ENCODE peak calls at places on chromosomes 12 and 14, in ten cellular contexts. N is glutamatergic neuron; Z is heart right ventricle; Y is NCI-H345; E is H4; L is GDM1; W is MM.1S; J is GM13976; D is stimulated activated CD4-positive, alpha-beta T cell treated with anti-CD3 and anti-CD28 coated beads, Interleukin-4, amount 100 ng/mL, for 4 hours; A is stimulated activated naive CD4-positive, alpha-beta T cell. V is an unnamed sample.

GRCh38 chr14:63923422-63923752 is 70.6 kb downstream of the SYNE2 start:
- DNase-seq in W (no peak), J (no peak), Y (no peak), A (no peak), Z (no peak), D (no peak), L (no peak), N (no peak), E (no peak), V (no peak)

GRCh38 chr12:117212563-117213190 is 22.4 kb upstream of the FBXO21 start:
- DNase-seq in Y (peak), W (peak), L (peak), N (peak), J (peak), Z (peak), E (peak), D (peak), A (peak), V (peak)

GRCh38 chr12:25924535-25925001 is 33.9 kb upstream of the RASSF8 start:
- DNase-seq in W (no peak), J (no peak), D (no peak), N (no peak), E (peak), Z (no peak), A (no peak), L (no peak), Y (no peak), V (no peak)

GRCh38 chr12:3304436-3305135 is 186.4 kb upstream of the PRMT8 start:
- DNase-seq in D (no peak), J (no peak), Z (no peak), L (no peak), E (peak), Y (peak), N (no peak), A (no peak), W (no peak), V (no peak)

GRCh38 chr12:96448287-96448686 is 41.1 kb upstream of the CFAP54 start:
- DNase-seq in J (no peak), Z (no peak), Y (no peak), D (no peak), W (no peak), A (no peak), E (peak), N (no peak), L (no peak), V (no peak)

GRCh38 chr12:59088673-59089072 is 168.4 kb upstream of the LRIG3 start:
- DNase-seq in L (no peak), J (no peak), Y (no peak), N (no peak), A (no peak), W (no peak), E (no peak), Z (no peak), D (no peak), V (no peak)

GRCh38 chr12:53045646-53046045 is 4.2 kb upstream of the TNS2 start:
- DNase-seq in L (no peak), W (no peak), A (no peak), D (no peak), Y (no peak), J (no peak), N (no peak), Z (peak), E (no peak), V (no peak)

GRCh38 chr12:114361545-114361944 is 44.4 kb downstream of the TBX5 start:
- DNase-seq in Y (no peak), J (no peak), E (no peak), L (no peak), W (no peak), D (no peak), Z (no peak), A (no peak), N (no peak), V (no peak)

GRCh38 chr14:24254630-24255392 is 8.2 kb downstream of the TGM1 start:
- DNase-seq in L (no peak), J (no peak), E (no peak), N (no peak), Z (no peak), A (no peak), D (no peak), W (no peak), Y (no peak), V (no peak)

GRCh38 chr12:104710940-104711725 is 247.0 kb downstream of the SLC41A2 start:
- DNase-seq in Z (no peak), A (no peak), N (no peak), Y (no peak), L (no peak), E (peak), W (no peak), D (no peak), J (no peak), V (no peak)

GRCh38 chr14:80325688-80326087 is 114.4 kb upstream of the DIO2 start:
- DNase-seq in N (no peak), J (no peak), E (no peak), A (no peak), Y (no peak), Z (no peak), L (no peak), D (no peak), W (no peak), V (no peak)

GRCh38 chr12:124709722-124710656 is 142.6 kb upstream of the NCOR2 start:
- DNase-seq in J (no peak), E (no peak), D (no peak), Z (no peak), W (no peak), A (no peak), L (no peak), N (no peak), Y (no peak), V (no peak)

GRCh38 chr12:13250416-13250815 is 53.9 kb downstream of the EMP1 start:
- DNase-seq in W (no peak), D (no peak), Y (no peak), E (no peak), Z (no peak), L (no peak), J (no peak), A (no peak), N (no peak), V (no peak)

GRCh38 chr14:30177776-30178175 is 250.1 kb upstream of the PRKD1 start:
- DNase-seq in Z (no peak), J (no peak), W (no peak), D (no peak), Y (no peak), A (no peak), L (no peak), N (no peak), E (no peak), V (no peak)

GRCh38 chr12:41636658-41637057 is 448.5 kb downstream of the PDZRN4 start:
- DNase-seq in J (no peak), A (no peak), Y (no peak), W (no peak), Z (no peak), N (no peak), L (no peak), E (no peak), D (no peak), V (no peak)

GRCh38 chr12:91990525-91990924 is 155.1 kb downstream of the BTG1 start:
- DNase-seq in J (no peak), L (no peak), N (no peak), W (no peak), D (no peak), A (no peak), Z (no peak), Y (no peak), E (no peak), V (no peak)

GRCh38 chr12:45433441-45433868 is 217.6 kb downstream of the ANO6 start:
- DNase-seq in A (no peak), W (no peak), Y (no peak), N (no peak), L (no peak), D (no peak), Z (no peak), E (no peak), J (no peak), V (no peak)

GRCh38 chr12:52496054-52496453 is 3.0 kb upstream of the KRT6A start:
- DNase-seq in L (no peak), N (no peak), J (no peak), Z (no peak), Y (peak), W (no peak), A (no peak), D (no peak), E (no peak), V (peak)

GRCh38 chr12:2692156-2692555 is 102.6 kb upstream of the FKBP4 start:
- DNase-seq in Y (no peak), L (peak), Z (no peak), D (peak), J (no peak), W (peak), A (no peak), E (no peak), N (no peak), V (no peak)

GRCh38 chr14:90726656-90727055 is 89.6 kb downstream of the TTC7B start:
- DNase-seq in N (no peak), J (no peak), D (no peak), E (peak), W (no peak), Y (no peak), Z (no peak), A (no peak), L (no peak), V (peak)

GRCh38 chr12:88957358-88957757 is 377.1 kb upstream of the KITLG start:
- DNase-seq in L (no peak), J (no peak), N (no peak), Z (no peak), D (no peak), W (no peak), A (no peak), Y (no peak), E (no peak), V (no peak)

GRCh38 chr12:32841061-32841460 is 55.5 kb downstream of the PKP2 start:
- DNase-seq in D (no peak), E (no peak), L (no peak), J (no peak), N (no peak), Z (no peak), Y (no peak), W (no peak), A (no peak), V (no peak)

GRCh38 chr12:93167841-93168492 is 209.8 kb upstream of the NUDT4 start:
- DNase-seq in N (no peak), Z (no peak), L (no peak), A (no peak), Y (peak), W (peak), J (peak), E (no peak), D (peak), V (no peak)

GRCh38 chr12:110339184-110339952 is 58.3 kb downstream of the ATP2A2 start:
- DNase-seq in N (no peak), Z (no peak), J (no peak), E (no peak), L (no peak), Y (no peak), W (no peak), D (no peak), A (no peak), V (no peak)

GRCh38 chr14:24185015-24185414 is 3.6 kb downstream of the IPO4 start:
- DNase-seq in Y (no peak), J (no peak), A (no peak), D (no peak), E (no peak), L (no peak), N (no peak), Z (no peak), W (no peak), V (no peak)

GRCh38 chr14:101062065-101062450 is 158.5 kb upstream of the RTL1 start:
- DNase-seq in D (no peak), Y (no peak), W (no peak), J (no peak), E (no peak), L (no peak), Z (no peak), N (peak), A (no peak), V (no peak)

GRCh38 chr14:24224618-24225071 is 7.5 kb downstream of the NEDD8 start:
- DNase-seq in Y (no peak), N (no peak), L (no peak), D (no peak), A (no peak), E (no peak), J (no peak), Z (no peak), W (no peak), V (no peak)

GRCh38 chr12:62764251-62764650 is 170.7 kb downstream of the PPM1H start:
- DNase-seq in E (no peak), Z (no peak), L (no peak), Y (no peak), N (no peak), W (no peak), J (no peak), A (no peak), D (no peak), V (no peak)